ENCODE peak calls at places on chromosomes 7 and 10, in seven cellular contexts. T is transverse colon, J is upper lobe of right lung, W is fibroblast of mammary gland, F is AG04450, C is astrocyte of the spinal cord, A is lower lobe of right lung. N is an unnamed sample.

GRCh38 chr7:141123522-141123921 is 49.7 kb downstream of the TMEM178B start:
- DNase-seq in J (no peak), W (no peak), A (no peak), F (no peak), C (no peak), T (no peak), N (no peak)

GRCh38 chr10:60490013-60490412 is 100.3 kb upstream of the ANK3 start:
- DNase-seq in J (no peak), F (no peak), A (no peak), W (no peak), T (no peak), C (peak; percentile 62), N (no peak)

GRCh38 chr7:7554021-7554432 is 12.7 kb upstream of the MIOS start:
- DNase-seq in J (no peak), A (no peak), C (peak; percentile 86), T (no peak), F (no peak), W (peak; percentile 91), N (peak; percentile 61)

GRCh38 chr10:78196964-78197363 is 163.3 kb downstream of the RPS24 start:
- DNase-seq in C (peak; percentile 20), A (no peak), J (no peak), F (peak; percentile 59), W (peak; percentile 77), T (no peak), N (no peak)

GRCh38 chr7:1436608-1437007 is 22.7 kb downstream of the MICALL2 start:
- DNase-seq in F (no peak), T (no peak), J (no peak), C (no peak), W (no peak), A (no peak), N (no peak)

GRCh38 chr10:119401671-119402395 is 140.7 kb downstream of the RGS10 start:
- DNase-seq in F (peak; percentile 95), J (no peak), W (peak; percentile 100), C (peak; percentile 92), T (peak; percentile 51), A (peak; percentile 43), N (peak; percentile 96)

GRCh38 chr7:99473315-99473596 is 566 bp downstream of the ZNF789 start:
- DNase-seq in T (peak; percentile 26), F (peak; percentile 29), C (peak; percentile 75), J (no peak), A (peak; percentile 24), W (peak; percentile 82), N (peak; percentile 24)

GRCh38 chr7:130494480-130494879 is 2.6 kb downstream of the MEST start:
- DNase-seq in T (no peak), A (no peak), J (no peak), W (no peak), C (no peak), F (no peak), N (no peak)

GRCh38 chr10:102814456-102814871 is 22.7 kb downstream of the CYP17A1 start:
- DNase-seq in C (peak; percentile 74), J (no peak), A (no peak), F (no peak), W (peak; percentile 22), T (no peak), N (no peak)

GRCh38 chr7:157663061-157663863 is 326.5 kb downstream of the DNAJB6 start:
- DNase-seq in T (no peak), W (peak; percentile 15), A (no peak), J (peak; percentile 57), F (no peak), C (peak; percentile 50), N (no peak)

GRCh38 chr10:88928254-88928653 is 24.3 kb downstream of the ACTA2 start:
- DNase-seq in A (no peak), T (no peak), C (no peak), J (no peak), F (no peak), W (no peak), N (no peak)

GRCh38 chr10:3625959-3626751 is 158.9 kb downstream of the KLF6 start:
- DNase-seq in C (peak; percentile 72), W (peak; percentile 71), A (no peak), F (peak; percentile 75), T (peak; percentile 13), J (no peak), N (peak; percentile 5)

GRCh38 chr10:33661580-33662269 is 327.3 kb upstream of the NRP1 start:
- DNase-seq in J (peak; percentile 83), T (peak; percentile 29), A (peak; percentile 83), C (peak; percentile 53), F (no peak), W (peak; percentile 60), N (peak; percentile 97)

GRCh38 chr10:4514445-4515108 is 311.4 kb upstream of the AKR1E2 start:
- DNase-seq in W (peak; percentile 76), J (peak; percentile 72), A (peak; percentile 61), T (peak; percentile 38), F (no peak), C (no peak), N (no peak)

GRCh38 chr7:141874787-141875186 is 33.5 kb upstream of the PRSS37 start:
- DNase-seq in W (no peak), J (no peak), F (no peak), C (no peak), A (no peak), T (no peak), N (no peak)

GRCh38 chr10:132533571-132534260 is 3.9 kb upstream of the INPP5A start:
- DNase-seq in A (peak; percentile 41), T (no peak), W (no peak), C (no peak), J (no peak), F (no peak), N (no peak)

GRCh38 chr10:103645141-103646054 is 151.9 kb downstream of the NEURL1 start:
- DNase-seq in C (peak; percentile 86), J (peak; percentile 75), T (peak; percentile 59), W (peak; percentile 99), F (peak; percentile 96), A (peak; percentile 78), N (peak; percentile 91)

GRCh38 chr7:139853576-139854511 is 24.8 kb downstream of the TBXAS1 start:
- DNase-seq in C (peak; percentile 79), F (peak; percentile 76), T (peak; percentile 44), J (no peak), W (peak; percentile 99), A (no peak), N (peak; percentile 52)

GRCh38 chr10:43254199-43254730 is 12.6 kb downstream of the RASGEF1A start:
- DNase-seq in T (no peak), C (no peak), F (no peak), W (no peak), J (no peak), A (peak; percentile 46), N (no peak)

GRCh38 chr7:30963842-30964241 is at the start of gene GHRHR:
- DNase-seq in A (no peak), J (no peak), F (no peak), T (no peak), W (no peak), C (no peak), N (no peak)

GRCh38 chr10:120285408-120285807 is 171.6 kb upstream of the PLPP4 start:
- DNase-seq in J (no peak), A (no peak), C (no peak), W (no peak), F (no peak), T (no peak), N (no peak)

DNA sequence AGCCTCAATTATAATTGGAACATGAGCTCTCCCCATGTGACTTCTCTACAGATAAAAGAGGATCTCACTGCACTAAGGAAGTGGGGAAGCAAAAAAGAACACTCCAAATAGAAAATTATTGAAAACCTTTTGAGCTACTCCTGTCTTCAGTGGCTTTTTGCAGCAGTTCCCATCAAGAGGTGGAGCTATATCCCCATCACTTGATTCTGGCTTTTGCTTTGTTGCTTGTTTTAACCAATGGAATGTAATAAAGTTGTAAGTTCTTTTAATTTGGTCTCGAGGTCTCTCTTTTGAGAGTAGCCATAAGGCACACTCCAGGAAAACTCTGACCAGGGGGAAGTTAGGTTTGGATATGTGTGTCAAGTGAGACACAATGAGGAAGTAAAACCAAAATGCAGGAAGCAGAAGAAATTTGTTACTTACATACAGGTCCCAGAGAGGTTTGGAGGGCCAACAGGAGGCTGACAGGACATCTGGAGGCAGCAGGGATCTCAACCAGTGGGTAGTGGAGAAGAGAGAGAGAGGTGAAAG is 569.4 kb downstream of the HTR7 start:
- DNase-seq in W (peak; percentile 57), A (no peak), F (peak; percentile 30), T (no peak), C (peak; percentile 74), J (no peak), N (no peak)
- TF ChIP-seq CTCF in W (peak; percentile 34), A (no peak), F (peak; percentile 68), T (no peak), C (peak; percentile 65), J (peak; percentile 17), N (no peak)

DNA sequence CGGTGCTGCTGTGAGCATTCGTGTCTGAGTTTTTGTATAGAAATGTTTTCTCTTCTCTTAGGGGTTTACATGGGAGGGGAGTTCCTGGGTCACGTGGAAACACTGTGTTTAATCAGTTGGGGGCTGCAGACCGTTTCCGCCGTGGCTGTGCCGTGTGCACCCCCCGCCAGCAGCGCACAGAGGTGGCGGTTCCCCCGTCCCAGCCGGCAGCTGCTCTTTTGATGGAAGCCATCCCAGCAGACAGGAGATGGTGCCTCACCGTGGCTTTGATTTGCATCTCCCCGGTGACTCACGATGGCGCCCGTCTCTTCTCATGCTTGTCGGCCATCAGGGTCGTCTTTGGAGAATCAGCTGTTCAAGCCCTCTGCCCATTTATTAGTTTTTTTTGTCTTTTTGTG is 34.9 kb upstream of the FOXL3 start:
- DNase-seq in T (no peak), C (no peak), F (no peak), A (peak; percentile 21), J (no peak), W (no peak), N (no peak)
- TF ChIP-seq CTCF in T (no peak), C (no peak), F (no peak), A (no peak), J (no peak), W (no peak), N (no peak)

GRCh38 chr10:71823356-71823755 is 27.7 kb downstream of the PSAP start:
- DNase-seq in W (no peak), F (no peak), A (no peak), C (no peak), T (no peak), J (no peak), N (no peak)

GRCh38 chr10:71827828-71828227 is 23.2 kb downstream of the PSAP start:
- DNase-seq in A (no peak), F (no peak), W (no peak), C (no peak), T (no peak), J (peak; percentile 35), N (no peak)

GRCh38 chr10:71821909-71822763 is 28.9 kb downstream of the PSAP start:
- DNase-seq in J (no peak), T (no peak), A (no peak), W (peak; percentile 53), F (no peak), C (peak; percentile 78), N (no peak)

GRCh38 chr10:71828702-71829101 is 22.3 kb downstream of the PSAP start:
- DNase-seq in T (no peak), W (no peak), A (no peak), C (no peak), J (no peak), F (no peak), N (no peak)

GRCh38 chr10:71825217-71825616 is 25.8 kb downstream of the PSAP start:
- DNase-seq in T (no peak), J (peak; percentile 23), W (no peak), C (no peak), F (no peak), A (no peak), N (no peak)
- TF ChIP-seq CTCF in T (no peak), J (no peak), W (no peak), C (peak; percentile 12), F (no peak), A (no peak), N (no peak)

GRCh38 chr7:85469446-85469970 is 282.7 kb upstream of the SEMA3D start:
- DNase-seq in W (peak; percentile 19), J (no peak), T (no peak), C (peak; percentile 42), F (no peak), A (no peak), N (peak; percentile 47)

GRCh38 chr7:85464042-85464651 is 277.3 kb upstream of the SEMA3D start:
- DNase-seq in W (no peak), C (peak; percentile 19), A (no peak), F (no peak), T (no peak), J (no peak), N (no peak)
- TF ChIP-seq CTCF in W (peak; percentile 27), C (peak; percentile 6), A (no peak), F (peak; percentile 33), T (no peak), J (peak; percentile 13), N (no peak)

N was measured in AG09319.